ENCODE peak calls at places on chromosome 12, in seven cellular contexts. One of them, this sample, is unnamed.

GRCh38 chr12:76144253-76144564 is 59.7 kb upstream of the NAP1L1 start:
- DNase-seq in psoas muscle: no peak
- DNase-seq in H7: no peak
- DNase-seq in AG04450: no peak
- DNase-seq in A549: peak
- DNase-seq in choroid plexus epithelial cell: peak
- DNase-seq in endothelial cell of umbilical vein: peak
- DNase-seq in this sample: no peak

GRCh38 chr12:100717733-100718067 is 76.9 kb upstream of the ANO4 start:
- DNase-seq in choroid plexus epithelial cell: no peak
- DNase-seq in A549: no peak
- DNase-seq in psoas muscle: no peak
- DNase-seq in endothelial cell of umbilical vein: no peak
- DNase-seq in AG04450: no peak
- DNase-seq in H7: no peak
- DNase-seq in this sample: no peak

GRCh38 chr12:12992418-12993175 is 7.5 kb downstream of the HEBP1 start:
- DNase-seq in A549: peak
- DNase-seq in psoas muscle: peak
- DNase-seq in AG04450: peak
- DNase-seq in H7: no peak
- DNase-seq in choroid plexus epithelial cell: peak
- DNase-seq in endothelial cell of umbilical vein: peak
- DNase-seq in this sample: no peak

GRCh38 chr12:38921025-38921677 is 15.8 kb upstream of the CPNE8 start:
- DNase-seq in AG04450: no peak
- DNase-seq in endothelial cell of umbilical vein: peak
- DNase-seq in psoas muscle: no peak
- DNase-seq in choroid plexus epithelial cell: peak
- DNase-seq in H7: peak
- DNase-seq in A549: peak
- DNase-seq in this sample: peak

GRCh38 chr12:81212996-81213696 is 135.3 kb downstream of the ACSS3 start:
- DNase-seq in choroid plexus epithelial cell: peak
- DNase-seq in endothelial cell of umbilical vein: no peak
- DNase-seq in H7: no peak
- DNase-seq in psoas muscle: no peak
- DNase-seq in A549: no peak
- DNase-seq in AG04450: no peak
- DNase-seq in this sample: no peak

GRCh38 chr12:106251636-106252035 is 3.8 kb upstream of the CKAP4 start:
- DNase-seq in A549: no peak
- DNase-seq in choroid plexus epithelial cell: peak
- DNase-seq in endothelial cell of umbilical vein: no peak
- DNase-seq in AG04450: no peak
- DNase-seq in H7: no peak
- DNase-seq in psoas muscle: no peak
- DNase-seq in this sample: no peak

GRCh38 chr12:66279127-66279712 is 23.1 kb upstream of the HELB start:
- DNase-seq in psoas muscle: no peak
- DNase-seq in AG04450: no peak
- DNase-seq in endothelial cell of umbilical vein: peak
- DNase-seq in A549: peak
- DNase-seq in choroid plexus epithelial cell: peak
- DNase-seq in H7: peak
- DNase-seq in this sample: no peak

GRCh38 chr12:100992194-100992593 is 197.6 kb downstream of the ANO4 start:
- DNase-seq in psoas muscle: no peak
- DNase-seq in AG04450: no peak
- DNase-seq in A549: no peak
- DNase-seq in H7: no peak
- DNase-seq in endothelial cell of umbilical vein: no peak
- DNase-seq in choroid plexus epithelial cell: no peak
- DNase-seq in this sample: no peak

GRCh38 chr12:75954076-75954475 is 77.5 kb downstream of the PHLDA1 start:
- DNase-seq in AG04450: peak
- DNase-seq in endothelial cell of umbilical vein: peak
- DNase-seq in choroid plexus epithelial cell: peak
- DNase-seq in H7: no peak
- DNase-seq in psoas muscle: no peak
- DNase-seq in A549: peak
- DNase-seq in this sample: no peak

GRCh38 chr12:56206373-56207166 is 15.2 kb downstream of the RNF41 start:
- DNase-seq in psoas muscle: peak
- DNase-seq in H7: peak
- DNase-seq in A549: peak
- DNase-seq in endothelial cell of umbilical vein: peak
- DNase-seq in AG04450: no peak
- DNase-seq in choroid plexus epithelial cell: peak
- DNase-seq in this sample: no peak

DNA sequence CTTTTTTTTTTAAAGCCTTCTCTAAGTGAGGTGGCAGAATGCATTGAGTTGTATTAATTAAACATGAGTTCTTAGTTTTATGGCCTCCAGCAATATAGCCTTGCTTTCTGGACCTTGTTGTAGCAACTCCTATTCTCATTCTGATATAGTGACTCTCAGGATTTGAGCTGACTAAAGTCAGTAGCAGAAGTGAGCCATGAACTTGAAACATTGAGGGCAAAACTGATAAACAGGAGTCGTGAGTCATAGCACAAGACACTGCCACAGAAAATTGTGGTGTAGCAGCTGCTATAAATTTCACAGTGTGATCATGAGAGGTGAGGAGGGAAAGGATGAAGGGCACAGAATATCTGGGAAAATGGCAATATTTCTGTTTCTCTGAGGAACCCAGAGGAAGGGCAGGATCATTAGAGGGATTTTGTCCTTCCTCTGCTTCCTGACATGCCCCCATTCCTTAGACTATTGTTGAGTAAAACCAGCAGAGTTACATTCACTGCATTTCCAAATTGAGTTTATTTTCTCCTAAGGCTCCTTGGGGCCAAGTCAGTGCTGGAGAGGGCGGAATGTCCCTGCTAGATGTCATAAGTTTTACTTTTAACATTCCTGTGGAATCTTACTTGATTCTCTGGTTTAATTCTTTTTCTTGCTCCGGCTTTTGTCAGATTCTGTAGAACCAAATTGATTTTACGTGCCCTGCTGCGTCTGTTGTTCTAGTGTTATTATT is 7.5 kb downstream of the KLRG1 start:
- DNase-seq in choroid plexus epithelial cell: peak
- DNase-seq in A549: no peak
- DNase-seq in AG04450: no peak
- DNase-seq in endothelial cell of umbilical vein: peak
- DNase-seq in H7: no peak
- DNase-seq in psoas muscle: no peak
- DNase-seq in this sample: no peak
- H3K4me3 ChIP-seq in choroid plexus epithelial cell: no peak
- H3K4me3 ChIP-seq in A549: no peak
- H3K4me3 ChIP-seq in AG04450: no peak
- H3K4me3 ChIP-seq in endothelial cell of umbilical vein: no peak
- H3K4me3 ChIP-seq in H7: no peak
- H3K4me3 ChIP-seq in psoas muscle: no peak
- H3K4me3 ChIP-seq in this sample: no peak

DNA sequence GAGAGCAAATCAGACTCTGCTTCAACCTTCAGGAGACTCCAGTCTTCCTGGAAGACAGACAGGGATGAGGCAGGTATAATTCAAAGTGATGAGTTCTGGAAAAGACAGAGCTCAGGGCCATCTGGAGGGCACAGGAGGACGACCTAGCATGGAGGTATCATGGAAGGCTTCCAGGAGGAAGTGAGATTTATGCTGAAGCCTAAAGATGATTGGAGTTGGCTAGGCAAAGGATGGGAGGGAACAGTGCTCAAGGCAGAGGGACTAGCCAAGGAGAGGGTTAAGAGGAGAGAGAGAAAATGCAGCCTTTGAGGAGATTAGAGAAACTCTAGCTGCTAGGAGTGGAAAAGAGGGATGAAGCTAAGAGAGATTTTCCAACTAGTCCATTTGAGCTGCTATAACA is 438.5 kb downstream of the MED13L start:
- DNase-seq in endothelial cell of umbilical vein: no peak
- DNase-seq in psoas muscle: no peak
- DNase-seq in A549: no peak
- DNase-seq in H7: no peak
- DNase-seq in AG04450: no peak
- DNase-seq in choroid plexus epithelial cell: no peak
- DNase-seq in this sample: no peak
- H3K4me3 ChIP-seq in endothelial cell of umbilical vein: no peak
- H3K4me3 ChIP-seq in psoas muscle: no peak
- H3K4me3 ChIP-seq in A549: no peak
- H3K4me3 ChIP-seq in H7: no peak
- H3K4me3 ChIP-seq in AG04450: no peak
- H3K4me3 ChIP-seq in choroid plexus epithelial cell: no peak
- H3K4me3 ChIP-seq in this sample: no peak

GRCh38 chr12:49263400-49263763 is 1.5 kb upstream of the TUBA1C start:
- DNase-seq in H7: no peak
- DNase-seq in psoas muscle: no peak
- DNase-seq in AG04450: no peak
- DNase-seq in endothelial cell of umbilical vein: peak
- DNase-seq in choroid plexus epithelial cell: no peak
- DNase-seq in A549: no peak
- DNase-seq in this sample: no peak
- H3K4me3 ChIP-seq in H7: no peak
- H3K4me3 ChIP-seq in psoas muscle: no peak
- H3K4me3 ChIP-seq in AG04450: no peak
- H3K4me3 ChIP-seq in endothelial cell of umbilical vein: peak
- H3K4me3 ChIP-seq in choroid plexus epithelial cell: no peak
- H3K4me3 ChIP-seq in A549: peak
- H3K4me3 ChIP-seq in this sample: peak

GRCh38 chr12:128266559-128267245 is at the start of gene TMEM132C:
- DNase-seq in psoas muscle: no peak
- DNase-seq in AG04450: no peak
- DNase-seq in endothelial cell of umbilical vein: no peak
- DNase-seq in A549: no peak
- DNase-seq in H7: no peak
- DNase-seq in choroid plexus epithelial cell: no peak
- DNase-seq in this sample: no peak
- H3K4me3 ChIP-seq in psoas muscle: peak
- H3K4me3 ChIP-seq in AG04450: no peak
- H3K4me3 ChIP-seq in endothelial cell of umbilical vein: no peak
- H3K4me3 ChIP-seq in A549: no peak
- H3K4me3 ChIP-seq in H7: peak
- H3K4me3 ChIP-seq in choroid plexus epithelial cell: no peak
- H3K4me3 ChIP-seq in this sample: no peak

GRCh38 chr12:112422531-112422930 is 3.8 kb downstream of the PTPN11 start:
- DNase-seq in H7: no peak
- DNase-seq in psoas muscle: no peak
- DNase-seq in endothelial cell of umbilical vein: no peak
- DNase-seq in AG04450: no peak
- DNase-seq in choroid plexus epithelial cell: peak
- DNase-seq in A549: no peak
- DNase-seq in this sample: no peak
- H3K4me3 ChIP-seq in H7: no peak
- H3K4me3 ChIP-seq in psoas muscle: peak
- H3K4me3 ChIP-seq in endothelial cell of umbilical vein: no peak
- H3K4me3 ChIP-seq in AG04450: no peak
- H3K4me3 ChIP-seq in choroid plexus epithelial cell: no peak
- H3K4me3 ChIP-seq in A549: no peak
- H3K4me3 ChIP-seq in this sample: no peak

GRCh38 chr12:118189761-118190181 is 53.8 kb downstream of the PEBP1 start:
- DNase-seq in H7: peak
- DNase-seq in choroid plexus epithelial cell: peak
- DNase-seq in A549: no peak
- DNase-seq in psoas muscle: no peak
- DNase-seq in endothelial cell of umbilical vein: peak
- DNase-seq in AG04450: peak
- DNase-seq in this sample: no peak

GRCh38 chr12:118185602-118186397 is 49.9 kb downstream of the PEBP1 start:
- DNase-seq in AG04450: no peak
- DNase-seq in psoas muscle: no peak
- DNase-seq in H7: no peak
- DNase-seq in A549: no peak
- DNase-seq in endothelial cell of umbilical vein: no peak
- DNase-seq in choroid plexus epithelial cell: no peak
- DNase-seq in this sample: no peak

GRCh38 chr12:118190266-118190665 is 54.3 kb downstream of the PEBP1 start:
- DNase-seq in choroid plexus epithelial cell: peak
- DNase-seq in AG04450: no peak
- DNase-seq in psoas muscle: no peak
- DNase-seq in A549: no peak
- DNase-seq in endothelial cell of umbilical vein: peak
- DNase-seq in H7: no peak
- DNase-seq in this sample: no peak

GRCh38 chr12:118188690-118189371 is 52.9 kb downstream of the PEBP1 start:
- DNase-seq in H7: no peak
- DNase-seq in endothelial cell of umbilical vein: peak
- DNase-seq in A549: no peak
- DNase-seq in psoas muscle: peak
- DNase-seq in AG04450: peak
- DNase-seq in choroid plexus epithelial cell: peak
- DNase-seq in this sample: no peak

DNA sequence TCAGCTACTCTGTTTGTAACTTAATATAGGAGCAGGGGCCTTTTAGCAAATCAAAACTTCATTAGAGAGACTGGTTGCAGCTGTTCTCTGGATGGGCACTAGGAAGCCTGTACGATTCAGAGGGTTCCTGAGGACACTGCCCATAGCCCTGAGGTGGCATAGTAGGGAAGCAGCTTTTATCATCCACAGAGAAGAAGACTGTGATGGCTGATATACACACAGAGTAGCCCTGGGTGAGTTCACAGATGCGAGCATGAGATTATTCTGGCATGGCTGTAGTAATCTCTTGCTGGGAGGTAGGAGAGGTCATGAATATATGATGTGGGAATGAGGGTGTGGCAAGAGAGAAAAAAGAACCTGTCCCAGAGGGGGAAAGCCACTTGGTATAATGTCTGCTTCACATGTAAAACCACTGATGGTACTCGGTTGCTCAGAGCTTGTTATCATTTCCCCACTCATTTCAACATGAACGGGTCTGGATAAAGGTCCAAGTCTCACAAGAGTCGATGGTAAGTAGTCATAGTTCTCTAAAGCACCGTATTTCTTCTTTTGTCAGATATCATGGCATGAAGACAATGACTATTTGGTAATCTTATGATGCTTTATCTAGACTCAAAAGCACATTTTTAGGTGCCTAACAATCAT is 51.9 kb downstream of the PEBP1 start:
- DNase-seq in A549: no peak
- DNase-seq in endothelial cell of umbilical vein: no peak
- DNase-seq in choroid plexus epithelial cell: no peak
- DNase-seq in psoas muscle: no peak
- DNase-seq in H7: no peak
- DNase-seq in AG04450: no peak
- DNase-seq in this sample: no peak
- H3K4me3 ChIP-seq in A549: no peak
- H3K4me3 ChIP-seq in endothelial cell of umbilical vein: no peak
- H3K4me3 ChIP-seq in choroid plexus epithelial cell: no peak
- H3K4me3 ChIP-seq in psoas muscle: peak
- H3K4me3 ChIP-seq in H7: no peak
- H3K4me3 ChIP-seq in AG04450: peak
- H3K4me3 ChIP-seq in this sample: no peak

GRCh38 chr12:53234236-53234635 is 2.2 kb upstream of the RARG start:
- DNase-seq in A549: no peak
- DNase-seq in endothelial cell of umbilical vein: no peak
- DNase-seq in H7: peak
- DNase-seq in choroid plexus epithelial cell: no peak
- DNase-seq in psoas muscle: no peak
- DNase-seq in AG04450: no peak
- DNase-seq in this sample: no peak
- H3K4me3 ChIP-seq in A549: no peak
- H3K4me3 ChIP-seq in endothelial cell of umbilical vein: no peak
- H3K4me3 ChIP-seq in H7: peak
- H3K4me3 ChIP-seq in choroid plexus epithelial cell: no peak
- H3K4me3 ChIP-seq in psoas muscle: no peak
- H3K4me3 ChIP-seq in AG04450: no peak
- H3K4me3 ChIP-seq in this sample: no peak